ENCODE peak calls at places on chromosomes 12 and 14, in four cellular contexts. G, Q, A and K are unnamed samples. For H3K4me1, the result is how much of the 10 kb centered on the place peaks cover.

GRCh38 chr14:99971929-99972747 is 93.1 kb upstream of the EVL start:
- DNase-seq in G (no peak), Q (no peak), A (no peak), K (peak)

GRCh38 chr12:94873368-94874085 is 130.0 kb downstream of the NDUFA12 start:
- DNase-seq in G (peak), Q (no peak), A (no peak), K (peak)

GRCh38 chr12:75750950-75751349 is 239.5 kb upstream of the KRR1 start:
- DNase-seq in G (no peak), Q (no peak), A (peak), K (no peak)

GRCh38 chr14:31420013-31420318 is 384 bp downstream of the HEATR5A start:
- DNase-seq in G (peak), Q (no peak), A (no peak), K (peak)

GRCh38 chr14:23375527-23376251 is 1.2 kb upstream of the CMTM5 start:
- DNase-seq in G (no peak), Q (no peak), A (no peak), K (no peak)

GRCh38 chr12:50786498-50787231 is 22.8 kb downstream of the ATF1 start:
- DNase-seq in G (no peak), Q (no peak), A (peak), K (no peak)

GRCh38 chr12:6058481-6059161 is 65.8 kb downstream of the VWF start:
- DNase-seq in G (no peak), Q (no peak), A (no peak), K (no peak)

GRCh38 chr14:20723458-20723857 is 22.2 kb upstream of the EDDM3A start:
- DNase-seq in G (no peak), Q (no peak), A (no peak), K (no peak)

GRCh38 chr14:96581902-96582640 is 79.9 kb downstream of the PAPOLA start:
- DNase-seq in G (no peak), Q (no peak), A (no peak), K (no peak)

GRCh38 chr14:105436891-105437722 is 17.5 kb downstream of the MTA1 start:
- DNase-seq in G (no peak), Q (no peak), A (no peak), K (peak)

GRCh38 chr12:128682542-128683315 is 141.0 kb downstream of the SLC15A4 start:
- DNase-seq in G (no peak), Q (no peak), A (no peak), K (no peak)

GRCh38 chr14:70186826-70187483 is 1.8 kb downstream of the SLC8A3 start:
- DNase-seq in G (no peak), Q (no peak), A (peak), K (no peak)

GRCh38 chr12:92139634-92140555 is 5.8 kb downstream of the BTG1 start:
- DNase-seq in G (peak), Q (no peak), A (peak), K (no peak)

GRCh38 chr12:16385779-16386646 is 38.6 kb downstream of the MGST1 start:
- DNase-seq in G (no peak), Q (no peak), A (peak), K (peak)
- H3K4me2 ChIP-seq in G (no peak), Q (no peak), A (peak), K (no peak)

GRCh38 chr14:45246633-45247173 is 6.3 kb downstream of the MIS18BP1 start:
- DNase-seq in G (no peak), Q (no peak), A (peak), K (no peak)

GRCh38 chr14:45249847-45250575 is 3.0 kb downstream of the MIS18BP1 start:
- DNase-seq in G (peak), Q (no peak), A (peak), K (peak)

GRCh38 chr14:45246151-45246550 is 6.9 kb downstream of the MIS18BP1 start:
- DNase-seq in G (no peak), Q (no peak), A (no peak), K (no peak)

GRCh38 chr14:45251912-45252311 is 1.1 kb downstream of the MIS18BP1 start:
- DNase-seq in G (peak), Q (no peak), A (peak), K (peak)

DNA sequence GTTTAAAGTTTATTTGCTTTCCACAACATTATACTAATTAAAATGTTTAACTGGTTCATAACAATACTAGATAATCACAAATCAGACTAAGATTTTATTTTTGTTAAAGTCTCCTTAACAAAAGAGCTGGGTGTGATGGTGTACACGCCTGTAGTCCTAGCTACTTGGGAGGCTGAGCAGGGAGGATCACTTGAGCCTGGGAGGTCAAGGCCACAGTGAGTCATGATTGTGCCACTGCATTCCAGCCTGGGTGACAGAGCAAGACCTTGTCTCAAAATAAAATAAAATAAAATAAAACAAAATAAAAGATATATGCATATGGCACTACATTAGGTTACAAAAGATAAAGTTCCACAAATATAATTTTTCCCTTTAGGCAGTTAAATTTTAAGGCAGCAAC is 5.6 kb downstream of the MIS18BP1 start:
- DNase-seq in G (no peak), Q (no peak), A (no peak), K (no peak)
- H3K4me1 ChIP-seq in G (under half), Q (under half), A (under half), K (under half)

GRCh38 chr12:57577981-57578758 is 12.8 kb upstream of the PIP4K2C start:
- DNase-seq in G (no peak), Q (no peak), A (no peak), K (no peak)

GRCh38 chr12:57579011-57579410 is 12.0 kb upstream of the PIP4K2C start:
- DNase-seq in G (no peak), Q (no peak), A (peak), K (no peak)

GRCh38 chr12:57580466-57580795 is 10.6 kb upstream of the PIP4K2C start:
- DNase-seq in G (no peak), Q (no peak), A (no peak), K (no peak)

GRCh38 chr12:57581802-57582201 is 9.2 kb upstream of the PIP4K2C start:
- DNase-seq in G (no peak), Q (no peak), A (no peak), K (no peak)

DNA sequence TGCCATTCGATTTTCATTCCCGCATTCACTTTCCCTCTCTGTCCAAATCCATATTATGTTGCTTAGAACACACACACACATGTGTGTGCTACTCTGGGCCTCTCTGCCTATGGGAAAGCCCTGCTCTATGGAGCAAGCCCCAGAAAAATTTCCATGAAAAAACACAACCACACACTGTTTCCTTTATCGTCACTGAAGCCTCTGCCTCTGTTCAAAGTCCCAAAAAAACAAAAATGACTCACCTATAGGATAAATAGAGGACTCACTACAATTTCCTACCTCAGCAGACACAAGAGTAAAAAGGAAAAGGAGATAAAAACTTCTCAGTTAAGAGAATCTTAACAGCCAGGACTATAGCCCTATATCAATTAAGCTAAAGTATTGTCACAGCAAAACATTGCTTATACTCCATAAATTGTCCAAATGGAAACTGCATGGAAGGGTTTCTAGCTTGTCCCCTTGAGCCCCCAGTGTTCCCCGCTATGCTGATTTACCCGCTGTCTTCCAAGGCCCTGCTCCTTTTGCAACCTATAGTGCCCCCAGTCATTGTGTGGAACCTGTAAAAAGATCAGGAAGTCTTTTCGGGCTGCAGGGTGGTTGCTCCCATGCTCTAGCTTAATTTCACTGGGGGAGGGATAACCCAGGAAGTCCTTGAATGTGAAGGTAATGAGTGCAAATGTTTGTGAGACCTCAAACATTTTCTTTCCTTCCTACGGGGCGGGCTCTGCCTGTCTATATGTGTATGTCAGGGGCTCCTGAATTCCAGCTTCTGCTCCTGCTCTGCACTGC is 11.1 kb upstream of the PIP4K2C start:
- DNase-seq in G (no peak), Q (no peak), A (no peak), K (no peak)
- H3K4me2 ChIP-seq in G (no peak), Q (no peak), A (no peak), K (no peak)

DNA sequence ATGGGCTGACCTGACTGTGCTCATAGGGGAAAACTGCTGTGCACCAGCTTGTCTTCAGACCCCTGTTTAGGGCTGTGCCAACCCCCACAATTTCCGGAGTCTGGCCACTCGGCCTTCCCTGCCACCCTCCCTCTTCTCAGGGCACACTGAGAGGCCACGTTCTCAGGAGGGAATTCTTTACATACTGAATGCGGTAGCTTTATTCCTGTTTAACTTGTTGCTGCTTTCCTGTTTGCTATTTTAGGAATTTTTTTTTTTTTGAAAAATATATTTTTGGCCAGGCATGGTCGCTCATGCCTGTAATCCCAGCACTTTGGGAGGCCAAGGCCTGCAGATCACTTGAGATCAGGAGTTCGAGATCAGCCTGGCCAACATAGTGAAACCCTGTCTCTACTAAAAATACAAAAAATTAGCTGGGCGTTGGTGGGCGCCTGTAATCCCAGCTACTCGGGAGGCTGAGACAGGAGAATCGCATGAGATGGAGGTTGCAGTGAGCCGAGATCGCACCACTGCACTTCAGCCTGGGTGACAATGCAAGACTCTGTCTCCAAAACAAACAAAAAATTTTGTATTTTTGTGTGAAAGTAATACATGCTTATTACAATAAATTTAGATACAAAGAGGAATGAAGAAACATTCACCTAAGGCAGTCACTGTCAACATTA is 39.5 kb downstream of the TPCN1 start:
- DNase-seq in G (no peak), Q (no peak), A (no peak), K (no peak)
- H3K4me1 ChIP-seq in G (under half), Q (under half), A (under half), K (under half)

GRCh38 chr14:68666899-68667298 is 126.0 kb downstream of the ZFP36L1 start:
- DNase-seq in G (no peak), Q (no peak), A (no peak), K (no peak)

GRCh38 chr14:68668531-68668930 is 124.3 kb downstream of the ZFP36L1 start:
- DNase-seq in G (no peak), Q (no peak), A (no peak), K (no peak)

GRCh38 chr14:68666206-68666730 is 126.6 kb downstream of the ZFP36L1 start:
- DNase-seq in G (no peak), Q (no peak), A (no peak), K (no peak)

GRCh38 chr14:68668028-68668427 is 124.8 kb downstream of the ZFP36L1 start:
- DNase-seq in G (no peak), Q (no peak), A (no peak), K (no peak)

GRCh38 chr14:68667313-68667791 is 125.5 kb downstream of the ZFP36L1 start:
- DNase-seq in G (no peak), Q (no peak), A (peak), K (no peak)
- H3K4me2 ChIP-seq in G (no peak), Q (no peak), A (no peak), K (no peak)

DNA sequence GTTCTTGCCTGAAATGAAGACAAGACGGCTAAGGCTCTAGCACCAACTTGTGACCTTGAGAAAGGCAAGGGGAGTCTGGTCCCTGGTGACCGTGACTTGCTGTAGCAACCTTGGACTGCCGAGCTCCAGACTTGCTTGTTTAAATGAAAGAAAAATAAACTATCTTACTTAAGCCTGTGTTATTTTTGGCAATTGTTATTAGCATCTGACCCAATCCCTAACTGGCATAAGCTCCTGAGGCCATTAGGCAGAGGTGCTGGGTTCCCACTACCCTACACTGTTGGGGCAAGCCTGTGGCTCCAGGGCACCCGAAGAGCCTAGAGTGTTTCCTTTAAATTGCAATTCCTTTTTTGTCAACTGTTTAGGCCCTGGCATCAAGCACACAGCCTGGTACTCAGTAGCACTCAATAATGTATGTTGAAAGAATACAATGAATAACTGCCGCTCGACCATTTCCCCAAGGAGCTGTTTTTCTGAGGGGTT is 106.9 kb upstream of the HIF1A start:
- DNase-seq in G (no peak), Q (no peak), A (peak), K (no peak)
- H3K4me1 ChIP-seq in G (under half), Q (under half), A (under half), K (under half)

GRCh38 chr12:131253376-131254026 is 299.8 kb downstream of the ADGRD1 start:
- DNase-seq in G (no peak), Q (no peak), A (no peak), K (no peak)
- H3K4me2 ChIP-seq in G (no peak), Q (no peak), A (no peak), K (no peak)

DNA sequence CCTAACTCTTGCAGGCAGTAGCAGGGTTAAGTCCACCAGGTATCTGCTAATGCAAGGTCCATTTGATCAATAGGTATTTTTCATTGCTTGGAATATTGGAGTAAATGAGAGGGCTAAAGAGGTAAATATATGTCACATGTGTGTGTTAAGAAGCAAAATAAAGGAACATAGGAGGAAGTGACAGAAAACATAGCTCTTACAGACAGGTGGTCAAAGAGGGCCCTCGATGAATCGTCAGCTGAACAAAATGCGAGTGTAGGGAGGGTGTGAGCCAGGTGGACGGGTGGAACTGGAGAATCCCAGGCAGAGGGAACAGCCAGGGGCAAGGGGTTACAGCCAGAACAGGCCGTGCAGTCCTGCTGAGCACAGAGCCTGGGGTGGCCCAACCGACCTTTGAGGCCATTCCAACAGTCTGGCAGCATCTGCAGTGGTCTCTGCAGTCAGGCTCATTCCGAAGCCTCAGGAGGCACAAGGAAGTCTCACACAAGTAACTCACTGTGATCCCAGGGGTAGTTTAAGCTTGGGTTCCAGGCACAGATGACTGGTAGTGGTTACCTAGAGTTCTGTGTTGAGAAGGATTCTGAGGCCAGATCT is 43.2 kb downstream of the CCDC88C start:
- DNase-seq in G (no peak), Q (no peak), A (no peak), K (peak)
- H3K4me1 ChIP-seq in G (half or more), Q (under half), A (under half), K (half or more)

DNA sequence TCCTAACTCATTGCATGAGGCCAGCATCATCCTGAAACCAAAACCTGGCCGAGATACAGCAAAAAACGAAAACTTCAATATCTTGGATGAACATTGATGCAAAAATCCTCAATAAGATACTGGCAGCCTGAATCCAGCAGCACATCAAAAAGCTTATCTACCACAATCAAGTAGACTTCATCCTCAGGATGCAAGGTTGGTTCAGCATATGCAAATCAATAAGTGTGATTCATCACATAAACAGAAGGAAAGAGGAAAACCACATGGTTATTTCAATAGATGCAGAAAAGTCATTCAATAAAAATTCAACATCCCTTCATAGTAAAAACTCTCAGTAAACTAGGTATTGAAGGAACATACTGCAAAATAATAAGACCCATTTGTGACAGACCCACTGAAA is 56.5 kb upstream of the PPFIA2 start:
- DNase-seq in G (no peak), Q (no peak), A (peak), K (no peak)
- H3K4me2 ChIP-seq in G (no peak), Q (no peak), A (no peak), K (no peak)